ENCODE peak calls at places on chromosomes 1 and 21, in five cellular contexts. S, A, M, W and C are unnamed samples.

GRCh38 chr1:87508247-87508646 is 179.6 kb downstream of the LMO4 start:
- DNase-seq in S (no peak), A (no peak), M (no peak), W (no peak), C (no peak)

GRCh38 chr1:229342902-229343587 is at the start of gene CCSAP:
- DNase-seq in S (no peak), A (no peak), M (peak), W (peak), C (peak)

GRCh38 chr21:28771790-28772501 is 220.7 kb downstream of the LTN1 start:
- DNase-seq in S (no peak), A (no peak), M (no peak), W (no peak), C (no peak)

GRCh38 chr1:154726443-154726842 is 118.5 kb upstream of the ADAR start:
- DNase-seq in S (no peak), A (no peak), M (no peak), W (no peak), C (peak)

GRCh38 chr1:178267646-178268094 is 173.8 kb downstream of the RASAL2 start:
- DNase-seq in S (no peak), A (no peak), M (no peak), W (no peak), C (no peak)

GRCh38 chr21:31107151-31107785 is 69.0 kb upstream of the KRTAP19-8 start:
- DNase-seq in S (no peak), A (no peak), M (no peak), W (no peak), C (no peak)

GRCh38 chr1:100866041-100866900 is 28.4 kb downstream of the EXTL2 start:
- DNase-seq in S (no peak), A (no peak), M (peak), W (no peak), C (peak)

GRCh38 chr1:230458509-230458908 is 32.4 kb upstream of the PGBD5 start:
- DNase-seq in S (no peak), A (no peak), M (no peak), W (no peak), C (no peak)

GRCh38 chr1:23619299-23620188 is 60.2 kb upstream of the ID3 start:
- DNase-seq in S (no peak), A (peak), M (peak), W (no peak), C (peak)

GRCh38 chr21:17732306-17732705 is 86.8 kb downstream of the C21orf91 start:
- DNase-seq in S (no peak), A (no peak), M (no peak), W (no peak), C (no peak)